ENCODE peak calls at places on chromosomes 11 and 22, in nine cellular contexts. M is heart right ventricle; Q is left ventricle myocardium inferior; R is neural progenitor cell; V is CD8-positive, alpha-beta T cell; T is GM23248; W is effector memory CD4-positive, alpha-beta T cell; K is SK-N-MC; J is kidney. X is an unnamed sample. For H3K36me3, the result is how much of the 10 kb centered on the place peaks cover.

GRCh38 chr11:74278721-74279148 is 32.7 kb downstream of the P4HA3 start:
- DNase-seq in T (peak), Q (peak), R (no peak), W (no peak), M (peak), J (no peak), V (no peak), K (no peak), X (peak)

GRCh38 chr11:92978226-92979111 is 9.0 kb downstream of the MTNR1B start:
- DNase-seq in J (no peak), W (no peak), M (peak), T (peak), V (no peak), K (peak), Q (peak), R (no peak), X (no peak)

GRCh38 chr11:114398303-114398920 is 1.9 kb downstream of the C11orf71 start:
- DNase-seq in V (no peak), Q (no peak), R (no peak), T (no peak), M (no peak), W (no peak), J (no peak), K (no peak), X (no peak)

GRCh38 chr11:111537336-111537860 is 3.1 kb upstream of the LAYN start:
- DNase-seq in V (no peak), W (no peak), K (no peak), M (no peak), J (no peak), R (no peak), Q (no peak), T (no peak), X (no peak)

GRCh38 chr11:44967930-44968496 is 17.3 kb upstream of the TP53I11 start:
- DNase-seq in R (no peak), T (no peak), V (no peak), Q (no peak), J (no peak), W (no peak), M (no peak), K (no peak), X (no peak)

GRCh38 chr22:23583153-23583552 is 3.1 kb upstream of the IGLL1 start:
- DNase-seq in M (no peak), V (no peak), T (no peak), Q (no peak), W (no peak), K (no peak), J (no peak), R (no peak), X (no peak)

GRCh38 chr11:72543849-72544535 is 109.7 kb upstream of the CLPB start:
- DNase-seq in Q (no peak), J (no peak), W (no peak), V (no peak), R (no peak), T (no peak), K (no peak), M (no peak), X (peak)

GRCh38 chr11:6357222-6357621 is 33.1 kb upstream of the SMPD1 start:
- DNase-seq in R (no peak), V (no peak), J (no peak), Q (peak), K (no peak), M (peak), W (no peak), T (peak), X (peak)

GRCh38 chr22:50418624-50419023 is 56.2 kb downstream of the SBF1 start:
- DNase-seq in R (no peak), Q (no peak), W (no peak), K (no peak), V (no peak), M (no peak), T (no peak), J (peak), X (no peak)

GRCh38 chr22:50414476-50415248 is 60.2 kb downstream of the SBF1 start:
- DNase-seq in Q (no peak), W (no peak), T (no peak), V (no peak), J (peak), K (no peak), M (no peak), R (no peak), X (no peak)

GRCh38 chr22:50416996-50417395 is 57.8 kb downstream of the SBF1 start:
- DNase-seq in J (peak), V (no peak), T (no peak), W (no peak), M (no peak), Q (no peak), R (no peak), K (no peak), X (no peak)

GRCh38 chr22:50417544-50417943 is 57.3 kb downstream of the SBF1 start:
- DNase-seq in Q (no peak), K (no peak), W (no peak), V (no peak), J (peak), R (no peak), M (no peak), T (no peak), X (no peak)

DNA sequence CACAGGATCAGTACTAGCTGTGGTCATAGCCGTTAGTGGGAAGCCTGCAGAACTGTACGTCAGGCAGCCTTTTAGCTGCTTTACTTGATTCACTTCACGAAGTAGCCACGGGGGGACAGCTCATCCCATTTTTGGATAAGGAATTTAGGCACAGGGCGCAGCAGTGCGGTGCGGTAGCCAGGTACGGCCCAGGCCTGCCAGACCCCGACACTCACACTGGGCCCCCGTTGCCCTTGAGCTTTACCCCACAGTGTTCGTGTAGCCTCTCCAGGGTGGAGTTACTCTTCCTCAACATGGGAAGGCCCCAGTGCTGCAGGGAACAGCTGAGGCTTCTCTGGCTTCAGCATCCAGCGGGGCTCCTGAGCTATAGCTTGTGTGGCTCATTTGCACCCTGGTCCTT is 59.4 kb downstream of the SBF1 start:
- DNase-seq in W (no peak), K (no peak), Q (no peak), R (no peak), M (no peak), J (no peak), V (no peak), T (no peak), X (no peak)
- H3K36me3 ChIP-seq in W (half or more), K (half or more), Q (half or more), R (under half), M (under half), J (under half), V (under half), T (under half), X (half or more)

DNA sequence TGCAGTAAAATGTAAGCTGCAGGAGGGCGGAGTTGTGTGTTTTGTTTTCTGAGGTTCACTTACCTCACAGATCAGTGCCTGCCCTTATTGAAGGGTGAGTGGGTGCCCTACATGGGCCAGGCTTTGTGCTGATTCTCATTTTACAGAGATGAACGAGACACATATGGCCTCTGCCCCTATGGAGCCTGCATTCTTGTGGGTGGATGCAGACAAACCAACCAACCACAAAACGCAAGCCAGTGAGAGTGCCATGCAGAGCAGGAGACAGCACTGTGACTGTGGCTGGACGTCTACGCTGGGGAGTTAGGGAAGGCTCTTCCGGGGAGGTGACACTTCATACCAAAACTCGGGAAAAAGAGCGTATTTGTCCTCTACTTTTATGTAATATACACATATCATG is 9.8 kb downstream of the TESMIN start:
- DNase-seq in J (no peak), T (no peak), K (no peak), W (no peak), R (no peak), V (no peak), Q (no peak), M (no peak), X (no peak)
- H3K27ac ChIP-seq in J (peak), T (no peak), K (no peak), W (no peak), R (no peak), V (no peak), Q (no peak), M (no peak), X (no peak)

DNA sequence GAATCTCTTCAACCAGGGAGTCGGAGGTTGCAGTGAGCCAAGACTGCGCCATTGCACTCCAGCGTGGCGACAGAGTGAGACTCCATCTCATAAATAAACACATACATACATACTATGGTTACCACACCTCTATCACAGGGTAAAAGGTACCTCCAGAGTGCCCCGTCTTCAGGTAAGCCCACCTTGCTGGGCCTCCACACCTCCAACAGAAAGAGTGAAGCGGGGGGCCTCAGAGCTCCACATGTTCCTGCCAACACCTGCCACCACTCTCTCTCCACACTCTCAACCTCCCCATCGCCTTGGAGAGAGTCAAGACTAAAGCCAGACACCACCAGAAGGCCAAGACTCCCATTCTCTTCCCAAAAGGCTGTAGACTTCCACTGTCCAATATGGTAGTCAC is 10.3 kb upstream of the VWCE start:
- DNase-seq in Q (no peak), T (no peak), V (no peak), M (no peak), W (no peak), K (no peak), J (no peak), R (no peak), X (no peak)
- H3K36me3 ChIP-seq in Q (half or more), T (half or more), V (half or more), M (under half), W (half or more), K (half or more), J (half or more), R (under half), X (half or more)

GRCh38 chr11:9754041-9754471 is 90.2 kb downstream of the SWAP70 start:
- DNase-seq in J (no peak), K (no peak), M (no peak), Q (no peak), V (no peak), W (no peak), T (peak), R (no peak), X (no peak)
- H3K27ac ChIP-seq in J (peak), K (no peak), M (no peak), Q (peak), V (no peak), W (no peak), T (peak), R (no peak), X (no peak)

DNA sequence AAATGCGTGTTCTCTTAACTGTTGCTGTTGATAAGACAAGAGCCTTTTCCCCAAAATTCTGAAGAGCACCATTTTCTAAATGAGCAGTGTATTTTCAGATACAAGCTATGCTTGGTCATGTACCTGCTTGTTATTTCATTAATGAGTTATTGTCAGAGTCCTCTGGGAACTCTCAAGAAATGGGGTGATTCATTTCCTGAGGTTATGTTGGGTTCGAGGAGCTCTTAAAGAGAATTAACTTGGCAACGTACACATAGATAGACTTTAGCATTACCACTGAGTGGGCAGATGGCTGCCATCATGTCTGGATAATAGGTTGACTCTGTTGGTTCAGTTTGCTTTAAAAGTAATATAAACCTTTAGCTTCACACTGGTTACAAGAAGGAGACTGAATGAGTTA is 87.9 kb upstream of the SORL1-AS1 start:
- DNase-seq in W (no peak), V (no peak), J (no peak), M (no peak), K (no peak), R (no peak), Q (no peak), T (no peak), X (no peak)
- H3K36me3 ChIP-seq in W (under half), V (under half), J (under half), M (under half), K (under half), R (under half), Q (under half), T (under half), X (under half)

GRCh38 chr11:62443390-62444201 is 24.8 kb downstream of the SCGB1A1 start:
- DNase-seq in R (no peak), V (no peak), K (no peak), W (no peak), M (no peak), J (no peak), T (peak), Q (peak), X (peak)
- H3K27ac ChIP-seq in R (no peak), V (no peak), K (no peak), W (no peak), M (peak), J (peak), T (peak), Q (peak), X (peak)

DNA sequence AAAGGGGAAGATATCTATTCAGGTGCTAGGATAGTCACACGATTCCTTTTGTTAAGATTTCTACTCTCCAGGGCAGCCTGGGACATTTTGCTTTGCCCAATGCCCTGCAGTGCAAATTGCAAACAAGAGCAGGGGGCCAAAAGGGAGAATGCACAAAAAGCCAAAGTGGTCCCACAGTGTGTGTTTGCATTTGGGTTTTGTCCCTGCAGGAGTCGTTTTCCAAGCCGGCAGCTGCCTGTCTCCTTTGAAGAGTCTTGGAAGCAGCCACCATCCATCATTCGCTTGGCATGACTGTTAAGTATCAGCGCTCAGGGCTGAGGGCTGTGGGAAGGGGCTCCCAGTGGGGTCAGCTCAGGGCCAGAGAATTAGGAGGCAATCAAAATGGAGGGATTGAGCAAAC is 184.7 kb downstream of the MIAT start:
- DNase-seq in K (no peak), J (no peak), M (no peak), Q (no peak), R (peak), W (no peak), V (no peak), T (no peak), X (no peak)
- H3K36me3 ChIP-seq in K (under half), J (under half), M (under half), Q (under half), R (under half), W (under half), V (under half), T (under half), X (under half)

GRCh38 chr11:1450344-1450875 is 36.2 kb downstream of the MOB2 start:
- DNase-seq in V (no peak), Q (no peak), J (no peak), M (no peak), W (no peak), K (no peak), T (no peak), R (no peak), X (no peak)
- H3K27ac ChIP-seq in V (no peak), Q (no peak), J (no peak), M (no peak), W (no peak), K (no peak), T (no peak), R (no peak), X (no peak)

GRCh38 chr22:42585096-42585495 is 29.6 kb downstream of the POLDIP3 start:
- DNase-seq in W (no peak), J (no peak), V (no peak), K (no peak), T (no peak), R (no peak), M (no peak), Q (no peak), X (no peak)

GRCh38 chr22:42584364-42584940 is 30.2 kb downstream of the POLDIP3 start:
- DNase-seq in K (no peak), Q (no peak), R (no peak), V (no peak), J (no peak), M (no peak), W (no peak), T (no peak), X (no peak)

GRCh38 chr22:42577623-42578240 is 24.0 kb downstream of the SERHL2 start:
- DNase-seq in J (peak), K (no peak), T (no peak), V (no peak), W (no peak), M (no peak), Q (no peak), R (no peak), X (no peak)

GRCh38 chr22:42582987-42583386 is 29.2 kb downstream of the SERHL2 start:
- DNase-seq in T (no peak), J (no peak), Q (no peak), M (no peak), K (no peak), R (no peak), V (no peak), W (no peak), X (no peak)

DNA sequence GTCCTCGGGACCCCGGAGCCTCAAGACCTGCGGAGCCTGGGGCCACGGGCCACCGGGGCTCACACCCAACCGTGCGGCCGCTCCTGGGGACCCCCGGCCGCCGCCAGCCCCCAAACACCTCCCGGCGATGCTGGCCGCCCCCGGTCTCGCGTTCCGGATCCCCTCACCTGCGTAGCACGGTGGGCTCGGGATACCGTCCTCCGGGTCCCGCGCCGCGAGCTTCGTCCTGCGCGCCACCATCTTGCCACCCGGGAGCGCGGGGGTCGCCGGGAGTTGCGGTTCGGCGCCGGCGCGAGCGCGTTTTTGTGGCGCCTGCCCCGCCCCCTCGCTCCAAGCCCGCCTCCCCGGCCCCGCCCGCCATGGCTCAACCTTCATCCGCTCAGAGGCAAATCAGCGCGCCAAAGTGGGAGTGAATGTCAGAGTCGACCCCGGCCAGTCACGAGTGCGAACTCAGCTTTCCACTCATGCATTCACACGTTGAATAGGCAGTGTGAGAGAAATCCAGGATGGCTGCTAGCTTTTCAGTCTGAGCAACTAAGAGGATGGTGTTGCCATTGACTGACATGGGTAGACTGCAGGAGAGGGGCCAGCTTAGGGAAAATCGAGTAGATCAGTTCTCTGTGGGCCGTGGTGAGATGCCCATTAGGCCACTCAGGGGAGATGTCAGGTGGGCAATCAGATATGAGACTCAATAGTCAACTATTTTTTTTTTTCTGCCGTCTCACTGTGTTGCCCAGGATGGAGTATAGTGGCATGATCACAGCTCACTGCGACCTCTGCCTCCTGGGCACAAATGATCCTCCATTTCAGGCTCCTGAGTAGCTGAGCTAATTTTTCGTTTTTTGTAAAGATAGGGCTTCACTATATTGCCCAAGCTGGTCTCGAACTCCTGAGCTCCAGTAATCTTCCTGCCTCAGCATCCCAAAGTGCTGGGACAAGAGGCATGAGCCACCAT is 28.3 kb downstream of the SERHL2 start:
- DNase-seq in T (peak), W (peak), J (peak), Q (peak), V (peak), R (peak), M (peak), K (no peak), X (peak)
- H3K36me3 ChIP-seq in T (under half), W (under half), J (under half), Q (half or more), V (under half), R (under half), M (under half), K (half or more), X (half or more)

GRCh38 chr11:129426776-129427175 is 51.1 kb downstream of the BARX2 start:
- DNase-seq in K (no peak), V (no peak), Q (no peak), T (no peak), R (no peak), W (no peak), J (no peak), M (no peak), X (no peak)
- H3K27ac ChIP-seq in K (no peak), V (no peak), Q (no peak), T (no peak), R (no peak), W (no peak), J (no peak), M (no peak), X (no peak)

X was measured in right atrium auricular region.